ENCODE peak calls at places on chromosome 19, in seven cellular contexts. V is neuronal stem cell, U is HFFc6, B is right atrium auricular region, Q is NCI-H1436, Z is HTR-8/SVneo, I is cardiac muscle cell. T is an unnamed sample.

GRCh38 chr19:2782357-2782935 is 627 bp downstream of the SGTA start:
- DNase-seq in B (no peak), U (no peak), Z (no peak), V (peak; percentile 14), I (peak; percentile 5), Q (no peak), T (no peak)

GRCh38 chr19:46609511-46610412 is 8.6 kb downstream of the CALM3 start:
- DNase-seq in Q (no peak), V (no peak), I (no peak), Z (no peak), B (no peak), U (no peak), T (no peak)

GRCh38 chr19:41528106-41528505 is 47.9 kb upstream of the CEACAM21 start:
- DNase-seq in I (no peak), U (no peak), Z (no peak), Q (no peak), B (no peak), V (no peak), T (no peak)

GRCh38 chr19:37506387-37507166 is at the start of gene ZNF793:
- DNase-seq in Q (peak; percentile 86), I (peak; percentile 90), B (peak; percentile 72), U (peak; percentile 56), Z (peak; percentile 42), V (peak; percentile 74), T (no peak)

GRCh38 chr19:33621811-33622504 is at the start of gene CHST8:
- DNase-seq in I (peak; percentile 39), U (no peak), Q (peak; percentile 64), Z (peak; percentile 21), V (peak; percentile 73), B (no peak), T (peak; percentile 10)

GRCh38 chr19:12946092-12946845 is 607 bp downstream of the RAD23A start:
- DNase-seq in Z (peak; percentile 70), Q (peak; percentile 21), B (no peak), V (peak; percentile 73), I (peak; percentile 87), U (peak; percentile 75), T (peak; percentile 49)

GRCh38 chr19:56321254-56321980 is 6.8 kb upstream of the ZSCAN5A start:
- DNase-seq in B (no peak), Q (no peak), U (no peak), V (no peak), Z (no peak), I (no peak), T (no peak)

GRCh38 chr19:43762814-43763213 is 8.1 kb upstream of the SMG9 start:
- DNase-seq in B (no peak), Z (no peak), Q (no peak), U (no peak), I (no peak), V (no peak), T (no peak)

GRCh38 chr19:980133-980998 is 3.8 kb upstream of the WDR18 start:
- DNase-seq in Z (no peak), I (peak; percentile 34), B (no peak), U (no peak), V (peak; percentile 85), Q (no peak), T (no peak)

GRCh38 chr19:32012886-32013635 is 332.3 kb upstream of the ZNF507 start:
- DNase-seq in Q (no peak), I (no peak), Z (no peak), V (no peak), U (no peak), B (no peak), T (no peak)

GRCh38 chr19:20662421-20663105 is 1.2 kb upstream of the ZNF626 start:
- DNase-seq in Z (no peak), U (no peak), B (no peak), Q (no peak), I (no peak), V (no peak), T (no peak)

GRCh38 chr19:18282788-18283141 is 1.3 kb upstream of the JUND start:
- DNase-seq in Z (no peak), B (no peak), V (no peak), Q (no peak), I (no peak), U (no peak), T (no peak)

GRCh38 chr19:41023193-41023592 is 32.1 kb downstream of the CYP2B6 start:
- DNase-seq in Z (no peak), B (no peak), I (no peak), V (no peak), Q (no peak), U (no peak), T (no peak)

GRCh38 chr19:31255174-31255862 is 93.9 kb downstream of the TSHZ3 start:
- DNase-seq in Z (no peak), U (no peak), V (no peak), B (peak; percentile 28), Q (no peak), I (no peak), T (no peak)

GRCh38 chr19:1651548-1652394 is 644 bp downstream of the TCF3 start:
- DNase-seq in I (peak; percentile 39), Z (no peak), Q (no peak), B (no peak), V (peak; percentile 42), U (no peak), T (no peak)

GRCh38 chr19:2132731-2133490 is 18.5 kb downstream of the AP3D1 start:
- DNase-seq in Z (no peak), B (peak; percentile 62), V (no peak), U (no peak), I (no peak), Q (no peak), T (no peak)

GRCh38 chr19:17854061-17854460 is 5.6 kb upstream of the RPL18A start:
- DNase-seq in U (no peak), Z (no peak), B (no peak), V (no peak), I (no peak), Q (no peak), T (no peak)

GRCh38 chr19:24052811-24053210 is 34.2 kb upstream of the ZNF254 start:
- DNase-seq in Z (no peak), Q (no peak), U (no peak), B (no peak), V (no peak), I (peak; percentile 44), T (no peak)

GRCh38 chr19:33905937-33906577 is 109.4 kb downstream of the KCTD15 start:
- DNase-seq in I (peak; percentile 64), Q (no peak), U (no peak), V (peak; percentile 63), B (peak; percentile 76), Z (no peak), T (peak; percentile 28)

GRCh38 chr19:3604987-3605343 is 1.7 kb downstream of the TBXA2R start:
- DNase-seq in Q (no peak), U (no peak), V (no peak), I (no peak), Z (no peak), B (no peak), T (no peak)

GRCh38 chr19:45798995-45799517 is 6.4 kb upstream of the DMWD start:
- DNase-seq in I (peak; percentile 90), U (peak; percentile 83), Z (peak; percentile 91), Q (peak; percentile 28), B (peak; percentile 71), V (no peak), T (peak; percentile 66)

GRCh38 chr19:13932911-13933393 is 5.3 kb downstream of the PODNL1 start:
- DNase-seq in Q (no peak), B (no peak), I (no peak), Z (no peak), U (no peak), V (no peak), T (no peak)

GRCh38 chr19:44530777-44531176 is 1.3 kb upstream of the CEACAM20 start:
- DNase-seq in Q (no peak), V (no peak), I (peak; percentile 41), Z (no peak), B (no peak), U (no peak), T (no peak)

GRCh38 chr19:44757735-44758505 is 9.4 kb downstream of the BCL3 start:
- DNase-seq in Z (no peak), I (peak; percentile 77), V (peak; percentile 71), U (peak; percentile 60), B (peak; percentile 82), Q (no peak), T (peak; percentile 54)

GRCh38 chr19:30226464-30227070 is 145.6 kb upstream of the ZNF536 start:
- DNase-seq in Q (no peak), Z (no peak), B (no peak), V (no peak), U (no peak), I (no peak), T (no peak)

GRCh38 chr19:19538077-19538764 is at the start of gene CILP2:
- DNase-seq in U (no peak), V (peak; percentile 50), Z (no peak), B (no peak), Q (peak; percentile 65), I (peak; percentile 32), T (no peak)